ENCODE peak calls at places on chromosome 10, in six cellular contexts. C is MCF 10A; N is neural progenitor cell; Z is CD4-positive, alpha-beta T cell; S is CD8-positive, alpha-beta T cell; T is GM20000. F is an unnamed sample.

GRCh38 chr10:93894516-93895378 is 969 bp downstream of the SLC35G1 start:
- DNase-seq in N (no peak), S (peak), Z (no peak), T (peak), C (peak), F (no peak)

GRCh38 chr10:133144771-133145170 is 15.2 kb upstream of the KNDC1 start:
- DNase-seq in Z (no peak), N (no peak), C (no peak), T (no peak), S (no peak), F (no peak)

GRCh38 chr10:69418052-69418752 is 1.5 kb upstream of the TACR2 start:
- DNase-seq in T (no peak), Z (no peak), S (no peak), C (no peak), N (no peak), F (no peak)

GRCh38 chr10:126315471-126316177 is 72.7 kb downstream of the ADAM12 start:
- DNase-seq in C (no peak), S (no peak), N (no peak), T (no peak), Z (no peak), F (peak)

GRCh38 chr10:86372785-86373239 is 6.2 kb upstream of the GRID1 start:
- DNase-seq in T (no peak), C (no peak), S (no peak), Z (no peak), N (no peak), F (no peak)

GRCh38 chr10:97740613-97741012 is 3.7 kb downstream of the ZFYVE27 start:
- DNase-seq in C (no peak), N (no peak), T (no peak), S (no peak), Z (no peak), F (no peak)

GRCh38 chr10:80493482-80494021 is 39.4 kb downstream of the TSPAN14 start:
- DNase-seq in Z (no peak), C (no peak), T (no peak), S (no peak), N (no peak), F (peak)

GRCh38 chr10:80477813-80478212 is 23.7 kb downstream of the TSPAN14 start:
- DNase-seq in S (no peak), N (no peak), C (peak), T (no peak), Z (no peak), F (no peak)

GRCh38 chr10:44982496-44982895 is 3.9 kb upstream of the DEPP1 start:
- DNase-seq in N (no peak), S (no peak), C (no peak), Z (no peak), T (no peak), F (no peak)

GRCh38 chr10:81018898-81019890 is 481.5 kb downstream of the SH2D4B start:
- DNase-seq in S (no peak), Z (no peak), N (peak), C (peak), T (peak), F (peak)

GRCh38 chr10:128011059-128011979 is 104.4 kb downstream of the PTPRE start:
- DNase-seq in S (peak), Z (peak), T (peak), N (peak), C (peak), F (no peak)

GRCh38 chr10:96338279-96338925 is 20.4 kb downstream of the OPALIN start:
- DNase-seq in C (no peak), N (peak), S (no peak), Z (no peak), T (no peak), F (no peak)

GRCh38 chr10:130770018-130770630 is 541.4 kb downstream of the TCERG1L start:
- DNase-seq in Z (no peak), S (no peak), N (no peak), C (no peak), T (no peak), F (no peak)

GRCh38 chr10:58637372-58637771 is 124.7 kb downstream of the BICC1 start:
- DNase-seq in N (no peak), C (no peak), T (no peak), S (no peak), Z (no peak), F (peak)

GRCh38 chr10:133041101-133041500 is 46.6 kb upstream of the ADGRA1 start:
- DNase-seq in C (no peak), N (no peak), S (no peak), Z (no peak), T (no peak), F (no peak)

GRCh38 chr10:61642692-61643091 is 20.0 kb upstream of the CABCOCO1 start:
- DNase-seq in S (no peak), Z (no peak), C (peak), N (no peak), T (no peak), F (no peak)

DNA sequence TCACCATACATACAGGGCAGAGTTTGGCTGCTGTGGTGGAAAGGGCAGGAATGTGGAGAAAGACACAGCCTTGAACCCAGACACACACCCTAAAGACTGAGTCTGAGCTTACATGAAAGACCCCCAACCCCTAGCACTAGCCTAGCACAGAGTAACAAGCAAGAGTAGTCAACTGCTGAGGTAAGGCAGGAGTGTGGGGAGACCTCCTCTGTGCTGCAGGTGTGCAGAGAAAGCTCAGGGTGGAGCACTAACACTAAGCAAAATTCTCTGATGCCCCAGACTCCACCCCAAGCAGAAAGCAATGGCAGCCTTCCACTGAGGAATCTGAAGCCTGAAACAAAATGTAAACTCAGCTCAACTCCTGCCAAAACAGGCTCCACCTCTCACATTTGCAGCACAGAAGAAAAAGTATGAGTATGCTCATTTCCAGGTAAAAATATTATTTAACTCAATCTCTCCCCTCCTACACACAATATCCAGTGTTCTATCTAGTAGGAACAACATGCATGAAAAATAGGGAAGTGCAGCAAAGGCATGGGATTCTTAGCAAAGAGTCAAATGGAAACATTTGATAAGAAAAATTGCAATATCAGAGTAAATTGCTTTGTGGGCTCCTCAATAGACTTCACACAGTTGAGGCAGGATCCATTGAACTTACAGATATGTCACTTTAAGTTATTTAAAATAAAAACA is 151.1 kb downstream of the ANK3 start:
- DNase-seq in C (peak), T (peak), N (peak), Z (no peak), S (no peak), F (peak)
- TF ChIP-seq CTCF in C (no peak), T (no peak), N (peak), Z (no peak), S (no peak), F (peak)

GRCh38 chr10:105274671-105275070 is 633.6 kb downstream of the SORCS3 start:
- DNase-seq in Z (no peak), N (no peak), C (no peak), S (no peak), T (no peak), F (no peak)

GRCh38 chr10:105266966-105267539 is 626.0 kb downstream of the SORCS3 start:
- DNase-seq in N (no peak), S (no peak), C (no peak), Z (no peak), T (no peak), F (no peak)

GRCh38 chr10:105269011-105269410 is 627.9 kb downstream of the SORCS3 start:
- DNase-seq in T (no peak), N (no peak), S (no peak), Z (no peak), C (no peak), F (no peak)

GRCh38 chr10:105269689-105270088 is 628.6 kb downstream of the SORCS3 start:
- DNase-seq in N (no peak), S (no peak), C (no peak), T (no peak), Z (no peak), F (no peak)
- TF ChIP-seq CTCF in N (no peak), S (no peak), C (no peak), T (no peak), Z (no peak), F (no peak)

DNA sequence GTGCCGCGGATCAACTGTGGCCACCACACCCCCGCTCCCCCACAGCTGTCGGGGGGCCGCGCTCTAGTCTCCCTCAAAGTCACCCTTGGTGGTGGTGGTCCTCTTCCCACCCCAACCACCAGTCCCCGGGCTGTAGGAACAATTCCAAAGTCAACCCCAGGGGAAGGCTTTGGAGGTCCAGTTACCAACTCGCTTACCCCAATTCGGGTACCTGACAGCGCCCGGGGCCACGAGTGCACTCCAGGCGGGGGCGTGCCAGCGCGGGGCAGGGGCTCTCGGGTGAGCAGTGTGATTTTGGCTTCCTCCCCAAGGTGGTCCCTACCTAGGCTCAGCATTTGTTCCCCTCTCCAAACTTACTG is 584 bp upstream of the ZMIZ1 start:
- DNase-seq in N (no peak), T (no peak), S (peak), Z (peak), C (peak), F (no peak)
- TF ChIP-seq CTCF in N (no peak), T (no peak), S (no peak), Z (no peak), C (no peak), F (peak)

GRCh38 chr10:32983333-32983909 is 25.4 kb upstream of the ITGB1 start:
- DNase-seq in C (peak), S (no peak), T (no peak), Z (no peak), N (no peak), F (no peak)
- TF ChIP-seq CTCF in C (no peak), S (no peak), T (no peak), Z (no peak), N (no peak), F (no peak)

GRCh38 chr10:91908358-91909177 is 718 bp downstream of the FGFBP3 start:
- DNase-seq in C (peak), N (peak), T (peak), S (peak), Z (peak), F (no peak)
- TF ChIP-seq CTCF in C (peak), N (peak), T (peak), S (peak), Z (peak), F (peak)

DNA sequence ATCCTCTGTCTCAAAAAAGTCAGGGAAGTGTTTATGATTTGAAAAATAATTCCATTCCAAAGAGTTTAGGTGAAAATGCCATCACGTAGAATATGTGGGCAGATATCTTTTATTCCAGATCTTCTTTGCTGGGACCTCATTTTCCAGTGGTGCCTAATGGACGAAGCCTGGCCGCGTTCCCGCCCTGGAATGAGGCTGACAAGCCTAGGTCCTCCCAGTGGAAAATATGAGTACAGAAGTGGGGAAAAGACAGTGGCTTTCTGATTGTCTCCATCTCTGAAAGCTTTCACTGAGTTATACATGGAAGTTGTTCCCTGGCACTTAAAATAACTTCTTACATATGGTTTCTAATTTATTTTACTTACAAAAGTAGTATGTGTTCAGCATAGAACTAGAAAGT is 139.4 kb downstream of the TACC2 start:
- DNase-seq in Z (no peak), C (peak), N (no peak), S (no peak), T (no peak), F (no peak)
- TF ChIP-seq CTCF in Z (no peak), C (no peak), N (no peak), S (no peak), T (no peak), F (peak)

DNA sequence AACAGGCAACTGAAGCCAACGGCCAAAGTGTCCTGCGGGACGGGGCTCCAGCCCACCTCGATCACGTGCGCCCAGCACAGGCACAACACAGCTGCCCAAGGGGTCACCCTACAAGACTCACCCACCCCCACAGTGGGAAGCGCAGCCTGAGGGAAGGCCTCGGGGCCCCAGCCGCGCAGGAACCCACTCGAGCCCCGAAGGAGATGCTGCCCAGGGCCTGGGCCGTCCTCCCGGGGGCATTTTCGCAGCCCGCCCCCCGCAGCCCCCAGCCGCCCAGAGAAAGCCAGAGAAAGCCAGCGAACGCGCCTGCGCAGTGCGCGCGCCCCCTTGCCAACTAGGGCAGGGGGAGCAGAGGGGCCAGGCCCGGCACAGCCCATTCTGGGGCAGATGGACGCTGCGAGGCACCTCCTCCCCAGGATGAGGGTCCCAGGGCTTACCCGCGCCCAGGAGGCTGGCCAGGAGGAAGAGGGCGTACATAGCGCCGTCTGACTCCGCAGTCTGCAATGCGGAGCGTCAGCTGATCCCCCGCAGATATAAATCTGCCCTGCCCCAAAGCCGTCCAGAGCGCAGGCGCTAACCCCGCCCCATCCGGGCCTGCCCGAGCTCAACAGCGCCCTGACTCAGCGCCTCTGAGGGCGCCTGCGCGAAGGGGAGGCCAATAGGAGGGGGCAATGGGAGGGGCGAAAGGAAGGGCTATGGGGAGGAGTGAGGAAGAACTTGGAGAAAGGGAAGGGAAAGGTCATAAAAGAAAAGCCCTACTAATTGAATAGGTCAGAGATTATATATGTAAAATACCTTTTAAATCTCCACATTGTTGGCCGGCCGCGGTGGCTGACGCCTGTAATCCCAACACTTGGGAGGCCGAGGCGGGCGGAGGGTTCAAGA is at the start of gene PSAP:
- DNase-seq in T (peak), C (peak), S (peak), N (peak), Z (peak), F (peak)
- TF ChIP-seq CTCF in T (no peak), C (no peak), S (no peak), N (peak), Z (no peak), F (no peak)

GRCh38 chr10:89236221-89236620 is 15.4 kb downstream of the LIPA start:
- DNase-seq in T (no peak), N (no peak), Z (no peak), C (no peak), S (no peak), F (peak)

GRCh38 chr10:89242340-89242680 is 9.3 kb downstream of the LIPA start:
- DNase-seq in Z (no peak), N (peak), T (no peak), C (no peak), S (no peak), F (no peak)

GRCh38 chr10:89241491-89242339 is 9.9 kb downstream of the LIPA start:
- DNase-seq in T (no peak), C (peak), Z (no peak), N (no peak), S (no peak), F (peak)

GRCh38 chr10:89237849-89238248 is 13.7 kb downstream of the LIPA start:
- DNase-seq in T (no peak), N (no peak), S (no peak), Z (no peak), C (no peak), F (no peak)

GRCh38 chr10:89238956-89239713 is 12.4 kb downstream of the LIPA start:
- DNase-seq in T (no peak), N (no peak), C (no peak), S (no peak), Z (no peak), F (no peak)
- TF ChIP-seq CTCF in T (no peak), N (no peak), C (no peak), S (no peak), Z (no peak), F (no peak)

GRCh38 chr10:8852546-8852945 is 798.1 kb downstream of the GATA3 start:
- DNase-seq in T (no peak), S (no peak), Z (no peak), N (no peak), C (no peak), F (no peak)

DNA sequence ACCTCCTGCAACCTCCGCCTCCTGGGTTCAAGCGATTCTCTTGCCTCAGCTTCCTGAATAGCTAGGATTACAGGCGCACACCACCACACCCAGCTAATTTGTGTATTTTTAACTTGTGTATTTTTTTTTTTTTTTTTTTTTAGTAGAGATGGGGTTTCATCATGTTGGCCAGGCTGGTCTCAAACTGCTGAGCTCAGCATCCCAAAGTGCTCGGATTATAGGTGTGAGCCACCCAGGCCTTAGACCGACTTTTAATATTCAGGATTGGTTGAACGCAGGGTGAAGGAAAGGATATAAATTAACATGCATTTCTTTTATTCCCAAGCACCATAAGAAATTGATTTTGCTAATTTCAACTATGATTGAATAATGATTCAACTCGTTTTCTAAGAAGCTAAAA is 798.6 kb downstream of the GATA3 start:
- DNase-seq in C (no peak), N (no peak), T (no peak), Z (no peak), S (no peak), F (no peak)
- TF ChIP-seq CTCF in C (no peak), N (no peak), T (no peak), Z (no peak), S (no peak), F (no peak)